ENCODE peak calls at places on chromosomes 1 and 21, in seven cellular contexts. D is upper lobe of right lung, E is Panc1, P is lung, A is astrocyte of the spinal cord, J is heart right ventricle, N is neural progenitor cell. I is an unnamed sample.

GRCh38 chr1:2204384-2205190 is 10.0 kb upstream of the FAAP20 start:
- DNase-seq in J (peak), P (peak), E (no peak), N (peak), D (peak), A (peak), I (no peak)

GRCh38 chr21:43707462-43707861 is 11.5 kb upstream of the PDXK start:
- DNase-seq in E (no peak), P (no peak), N (no peak), J (no peak), A (no peak), D (no peak), I (no peak)

GRCh38 chr1:22288593-22289241 is 145.8 kb upstream of the WNT4 start:
- DNase-seq in A (no peak), P (no peak), N (no peak), E (no peak), D (no peak), J (no peak), I (peak)

GRCh38 chr1:150577557-150578277 is 1.7 kb downstream of the MCL1 start:
- DNase-seq in D (no peak), E (no peak), N (no peak), A (peak), P (no peak), J (no peak), I (no peak)

GRCh38 chr1:59107516-59107915 is 189.4 kb upstream of the FGGY start:
- DNase-seq in N (no peak), A (no peak), P (no peak), E (no peak), J (peak), D (no peak), I (no peak)

GRCh38 chr1:197903196-197903514 is 725 bp downstream of the C1orf53 start:
- DNase-seq in N (no peak), D (no peak), A (no peak), P (no peak), E (no peak), J (no peak), I (no peak)

GRCh38 chr1:111880866-111881837 is 108.3 kb downstream of the KCND3 start:
- DNase-seq in E (no peak), N (no peak), A (no peak), P (no peak), D (no peak), J (peak), I (no peak)

GRCh38 chr1:89200668-89201488 is 2.1 kb upstream of the GBP4 start:
- DNase-seq in A (no peak), J (no peak), P (no peak), N (no peak), E (no peak), D (no peak), I (no peak)

GRCh38 chr1:156102634-156103511 is 11.6 kb upstream of the LMNA start:
- DNase-seq in A (peak), N (no peak), P (no peak), J (no peak), D (no peak), E (no peak), I (no peak)

GRCh38 chr21:36454079-36454478 is 25.8 kb downstream of the CLDN14 start:
- DNase-seq in J (no peak), E (no peak), D (no peak), A (peak), N (peak), P (no peak), I (no peak)

GRCh38 chr1:220011620-220012019 is 34.7 kb downstream of the EPRS1 start:
- DNase-seq in D (no peak), E (no peak), P (no peak), J (no peak), N (no peak), A (no peak), I (no peak)

GRCh38 chr1:220007438-220007837 is 38.9 kb downstream of the EPRS1 start:
- DNase-seq in N (no peak), P (no peak), J (no peak), E (no peak), D (no peak), A (no peak), I (no peak)

GRCh38 chr1:220013497-220013896 is 32.8 kb downstream of the EPRS1 start:
- DNase-seq in A (peak), D (no peak), E (no peak), J (no peak), N (no peak), P (no peak), I (no peak)

DNA sequence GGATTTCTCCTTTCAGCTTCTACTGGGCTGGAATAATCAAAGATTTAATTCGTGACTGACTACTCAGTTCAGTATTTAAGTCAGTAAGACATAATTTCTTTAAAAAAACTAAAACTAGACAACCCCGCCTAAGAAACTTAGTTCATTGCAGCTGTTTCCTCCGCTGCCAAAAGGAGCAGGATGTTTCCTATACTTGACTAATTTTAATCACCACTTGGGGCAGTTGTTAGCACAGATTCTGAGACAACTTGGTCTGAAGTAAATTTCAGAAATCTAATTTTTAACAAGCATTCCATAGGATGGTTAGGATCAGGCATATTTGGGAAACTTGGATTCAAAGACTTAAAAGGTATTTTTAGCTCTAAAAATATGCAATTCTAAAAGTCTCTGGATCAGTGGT is 34.0 kb downstream of the EPRS1 start:
- DNase-seq in E (no peak), J (no peak), D (no peak), N (no peak), A (peak), P (no peak), I (no peak)
- TF ChIP-seq CTCF in E (no peak), J (no peak), D (no peak), N (peak), A (no peak), P (no peak), I (no peak)

GRCh38 chr21:46532080-46532479 is 72.8 kb downstream of the S100B start:
- DNase-seq in N (no peak), E (no peak), P (peak), J (no peak), D (no peak), A (no peak), I (no peak)
- TF ChIP-seq CTCF in N (no peak), E (no peak), P (no peak), J (no peak), D (no peak), A (no peak), I (no peak)

GRCh38 chr1:68232354-68233148 is at the start of gene WLS:
- DNase-seq in J (peak), E (no peak), A (peak), P (peak), D (peak), N (peak), I (peak)
- TF ChIP-seq CTCF in J (peak), E (no peak), A (peak), P (no peak), D (peak), N (peak), I (peak)

GRCh38 chr1:248686815-248687214 is 15.8 kb downstream of the OR14I1 start:
- DNase-seq in D (no peak), J (no peak), A (no peak), P (no peak), N (no peak), E (no peak), I (no peak)
- TF ChIP-seq CTCF in D (peak), J (no peak), A (no peak), P (no peak), N (no peak), E (peak), I (no peak)

DNA sequence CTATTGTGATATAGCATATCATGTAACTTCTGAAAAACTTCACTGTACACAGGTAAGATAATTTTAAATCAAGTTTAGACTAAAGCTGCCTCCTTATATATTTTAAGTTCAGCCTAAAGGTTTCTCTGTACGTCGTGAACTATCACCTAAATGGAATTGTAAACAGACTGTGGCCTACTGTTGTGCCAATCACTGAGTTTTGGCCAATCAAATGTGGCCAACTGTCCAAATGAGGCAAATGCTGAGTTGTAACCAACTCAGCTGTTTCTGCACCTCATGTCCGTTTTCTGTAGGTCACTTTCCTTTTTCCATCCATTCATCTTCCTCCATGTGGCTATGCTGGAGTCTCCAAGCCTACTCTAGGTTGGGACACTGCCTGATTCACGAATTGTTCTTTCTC is 63.7 kb upstream of the ST6GALNAC3 start:
- DNase-seq in E (no peak), N (no peak), D (no peak), A (no peak), J (no peak), P (no peak), I (no peak)
- TF ChIP-seq CTCF in E (no peak), N (no peak), D (no peak), A (no peak), J (no peak), P (no peak), I (no peak)

DNA sequence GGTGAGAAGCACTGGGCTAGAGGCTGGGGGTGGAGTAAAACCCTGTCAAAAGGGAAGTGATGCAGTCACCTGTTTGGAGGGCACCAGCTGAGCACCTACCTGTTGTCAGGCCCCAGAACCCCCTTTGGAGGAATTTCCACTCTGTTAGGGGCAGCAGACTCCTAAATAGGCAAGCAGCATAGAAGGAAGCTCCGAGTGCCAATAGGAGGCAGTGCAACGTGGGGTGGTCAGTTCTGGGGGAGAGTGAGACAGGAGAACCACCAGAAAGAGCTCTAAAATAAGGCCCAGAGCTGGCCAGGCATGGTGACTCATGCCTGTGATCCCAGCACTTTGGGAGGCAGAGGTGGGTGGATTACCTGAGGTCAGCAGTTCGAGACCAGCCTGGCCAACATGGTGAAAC is 203.7 kb upstream of the ZC3H12A start:
- DNase-seq in E (no peak), J (no peak), N (no peak), A (no peak), D (no peak), P (no peak), I (no peak)
- TF ChIP-seq CTCF in E (no peak), J (no peak), N (no peak), A (no peak), D (no peak), P (no peak), I (no peak)

GRCh38 chr1:223710179-223711133 is 1.9 kb upstream of the CAPN2 start:
- DNase-seq in P (no peak), A (no peak), E (no peak), J (no peak), D (no peak), N (no peak), I (no peak)

GRCh38 chr1:223708651-223709268 is 3.6 kb upstream of the CAPN2 start:
- DNase-seq in J (no peak), A (no peak), N (no peak), P (no peak), E (no peak), D (no peak), I (no peak)

GRCh38 chr1:223711173-223711572 is 1.2 kb upstream of the CAPN2 start:
- DNase-seq in N (no peak), A (peak), D (no peak), P (no peak), E (no peak), J (no peak), I (no peak)

GRCh38 chr1:223708001-223708359 is 4.4 kb upstream of the CAPN2 start:
- DNase-seq in A (no peak), D (no peak), N (no peak), P (no peak), J (no peak), E (no peak), I (no peak)

GRCh38 chr1:223709598-223709997 is 2.7 kb upstream of the CAPN2 start:
- DNase-seq in P (no peak), N (no peak), E (no peak), D (no peak), J (no peak), A (no peak), I (no peak)
- TF ChIP-seq CTCF in P (no peak), N (peak), E (peak), D (peak), J (peak), A (peak), I (peak)

DNA sequence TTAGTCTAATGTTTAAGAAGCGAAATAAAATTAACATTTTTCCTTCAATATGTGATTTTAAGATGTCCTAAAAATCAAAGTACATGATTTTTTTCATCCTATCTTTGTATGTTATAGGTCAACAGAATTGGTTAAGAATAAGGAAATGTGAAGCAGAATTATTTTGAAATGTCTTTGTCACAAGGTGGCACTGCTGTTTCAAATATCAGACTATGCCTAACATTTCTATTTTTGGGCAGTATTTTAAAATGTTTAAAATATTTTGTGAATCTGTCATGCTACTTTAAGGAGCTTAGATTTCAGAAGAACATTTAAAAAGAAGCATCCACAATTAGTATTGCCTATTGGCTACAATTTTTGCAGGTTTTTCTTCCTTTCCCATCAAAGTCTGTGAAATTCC is 38.7 kb downstream of the AMY1C start:
- DNase-seq in P (no peak), N (no peak), E (no peak), J (no peak), A (peak), D (no peak), I (no peak)
- TF ChIP-seq CTCF in P (no peak), N (peak), E (peak), J (peak), A (no peak), D (peak), I (peak)

I was measured in osteocyte.